ENCODE peak calls at places on chromosomes 3 and 15, in ten cellular contexts. M is fibroblast of lung; B is activated CD4-positive, alpha-beta T cell treated with anti-CD3 and anti-CD28 coated beads, Interleukin-2, amount 50 U/mL, for 48 hours; S is H7; V is fibroblast of mammary gland; J is SHP77 treated with DMSO at 0.1 percent for 48 hours; R is right cardiac atrium; K is C1 segment of cervical spinal cord; Q is putamen; G is NCI-H460. T is an unnamed sample.

GRCh38 chr3:81279481-81280273 is 481.8 kb downstream of the GBE1 start:
- DNase-seq in M (no peak), B (no peak), S (no peak), V (no peak), J (no peak), R (no peak), K (no peak), Q (no peak), G (no peak), T (no peak)

GRCh38 chr15:65903296-65904073 is 34.2 kb downstream of the RAB11A start:
- DNase-seq in M (peak), B (no peak), S (peak), V (peak), J (no peak), R (no peak), K (no peak), Q (no peak), G (no peak), T (no peak)

GRCh38 chr15:31267161-31268107 is 59.2 kb upstream of the KLF13 start:
- DNase-seq in M (no peak), B (peak), S (peak), V (no peak), J (no peak), R (peak), K (no peak), Q (no peak), G (no peak), T (no peak)

GRCh38 chr3:15630646-15631350 is 29.3 kb downstream of the BTD start:
- DNase-seq in M (peak), B (peak), S (no peak), V (peak), J (no peak), R (no peak), K (no peak), Q (no peak), G (peak), T (no peak)

GRCh38 chr3:108053025-108053424 is 37.8 kb downstream of the CD47 start:
- DNase-seq in M (no peak), B (no peak), S (no peak), V (no peak), J (no peak), R (no peak), K (no peak), Q (no peak), G (no peak), T (no peak)

GRCh38 chr15:65884511-65884910 is 15.2 kb downstream of the RAB11A start:
- DNase-seq in M (no peak), B (no peak), S (no peak), V (no peak), J (no peak), R (no peak), K (no peak), Q (no peak), G (no peak), T (no peak)

GRCh38 chr3:136994772-136995516 is 37.2 kb downstream of the IL20RB start:
- DNase-seq in M (peak), B (peak), S (no peak), V (peak), J (no peak), R (peak), K (peak), Q (peak), G (no peak), T (peak)

GRCh38 chr3:36591959-36592358 is 172.4 kb downstream of the DCLK3 start:
- DNase-seq in M (peak), B (no peak), S (no peak), V (peak), J (no peak), R (no peak), K (no peak), Q (no peak), G (no peak), T (no peak)

GRCh38 chr3:132652640-132653270 is 6.9 kb downstream of the ACAD11 start:
- DNase-seq in M (peak), B (no peak), S (no peak), V (peak), J (no peak), R (no peak), K (no peak), Q (no peak), G (no peak), T (no peak)

GRCh38 chr3:181712190-181712504 is 422 bp downstream of the SOX2 start:
- DNase-seq in M (no peak), B (no peak), S (no peak), V (no peak), J (no peak), R (no peak), K (no peak), Q (no peak), G (no peak), T (no peak)

GRCh38 chr15:70754862-70755261 is 8.5 kb downstream of the UACA start:
- DNase-seq in M (no peak), B (no peak), S (no peak), V (no peak), J (no peak), R (no peak), K (no peak), Q (no peak), G (no peak), T (no peak)

GRCh38 chr15:24772709-24773373 is 97.3 kb downstream of the NPAP1 start:
- DNase-seq in M (peak), B (peak), S (no peak), V (peak), J (peak), R (peak), K (peak), Q (peak), G (no peak), T (peak)

GRCh38 chr15:35630570-35630969 is 84.6 kb upstream of the DPH6 start:
- DNase-seq in M (no peak), B (no peak), S (no peak), V (peak), J (no peak), R (peak), K (no peak), Q (no peak), G (no peak), T (no peak)

GRCh38 chr15:32979710-32980109 is 214.8 kb downstream of the FMN1 start:
- DNase-seq in M (peak), B (no peak), S (no peak), V (peak), J (no peak), R (no peak), K (no peak), Q (no peak), G (no peak), T (no peak)